ENCODE peak calls at places on chromosomes 6 and 20, in ten cellular contexts. T is A549; J is psoas muscle; N is Peyer's patch; X is uterus; U is CD8-positive, alpha-beta memory T cell; D is effector memory CD4-positive, alpha-beta T cell; O is testis; L is right cardiac atrium; V is mesenchymal stem cell. S is an unnamed sample.

GRCh38 chr20:37741560-37741959 is 47.7 kb downstream of the CTNNBL1 start:
- DNase-seq in T (peak; percentile 24), L (no peak), V (no peak), D (no peak), U (no peak), O (no peak), J (no peak), X (no peak), N (no peak), S (no peak)

GRCh38 chr6:154458565-154459475 is 51.7 kb downstream of the CNKSR3 start:
- DNase-seq in X (no peak), T (no peak), U (no peak), J (no peak), N (no peak), D (no peak), L (no peak), O (no peak), V (no peak), S (no peak)

GRCh38 chr6:45450132-45450531 is 72.4 kb upstream of the SUPT3H start:
- DNase-seq in U (no peak), V (no peak), X (no peak), L (no peak), T (no peak), O (no peak), J (no peak), D (no peak), N (no peak), S (no peak)

GRCh38 chr6:22512716-22513452 is 56.5 kb upstream of the HDGFL1 start:
- DNase-seq in X (no peak), T (no peak), J (no peak), D (no peak), L (no peak), V (no peak), U (no peak), N (no peak), O (no peak), S (no peak)

GRCh38 chr6:38404900-38405556 is 234.7 kb downstream of the BTBD9 start:
- DNase-seq in X (no peak), O (no peak), T (peak; percentile 29), L (no peak), U (no peak), D (no peak), N (no peak), V (no peak), J (no peak), S (no peak)

GRCh38 chr20:62708591-62709536 is at the start of gene NTSR1:
- DNase-seq in D (no peak), X (no peak), U (no peak), L (peak; percentile 38), V (no peak), J (no peak), T (peak; percentile 47), O (no peak), N (no peak), S (no peak)

GRCh38 chr6:70738028-70738427 is 70.3 kb downstream of the SMAP1 start:
- DNase-seq in X (no peak), T (no peak), L (no peak), V (no peak), N (no peak), J (no peak), D (no peak), O (no peak), U (no peak), S (no peak)

GRCh38 chr6:42378536-42378935 is 73.2 kb downstream of the TRERF1 start:
- DNase-seq in V (no peak), D (no peak), O (no peak), X (no peak), U (no peak), T (no peak), N (no peak), L (no peak), J (no peak), S (no peak)

GRCh38 chr6:148392611-148393160 is 50.0 kb downstream of the SASH1 start:
- DNase-seq in D (no peak), O (no peak), L (no peak), N (no peak), U (no peak), J (no peak), X (no peak), V (no peak), T (no peak), S (no peak)

GRCh38 chr6:148385379-148385778 is 42.7 kb downstream of the SASH1 start:
- DNase-seq in T (no peak), V (no peak), O (no peak), X (no peak), L (no peak), U (no peak), N (no peak), D (no peak), J (no peak), S (no peak)

GRCh38 chr6:148389917-148390316 is 47.3 kb downstream of the SASH1 start:
- DNase-seq in O (no peak), J (no peak), N (no peak), X (no peak), U (no peak), D (no peak), T (no peak), V (no peak), L (no peak), S (no peak)

GRCh38 chr6:148389086-148389485 is 46.4 kb downstream of the SASH1 start:
- DNase-seq in T (no peak), U (no peak), N (no peak), L (no peak), V (no peak), J (no peak), X (no peak), O (no peak), D (no peak), S (no peak)

DNA sequence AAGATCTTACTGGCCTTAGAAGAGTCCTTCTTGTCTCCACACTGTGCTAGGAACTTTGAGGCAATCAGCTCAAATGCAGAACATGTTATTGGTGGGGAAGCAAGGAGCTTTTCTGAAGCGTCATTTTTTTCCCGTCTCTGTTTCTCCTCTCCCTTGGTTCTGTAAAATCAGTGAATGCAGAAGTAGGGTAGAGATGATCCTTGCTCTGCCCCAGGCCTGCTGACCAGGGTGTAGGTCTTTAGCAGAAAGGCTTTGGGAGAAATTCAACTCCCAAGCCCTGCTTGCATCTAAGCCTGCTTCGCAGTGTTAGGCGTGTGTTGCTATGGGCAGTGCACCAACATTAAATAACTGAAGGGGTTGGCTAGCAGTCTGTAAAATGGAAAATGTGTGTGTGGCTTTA is 45.8 kb downstream of the SASH1 start:
- DNase-seq in T (no peak), O (no peak), X (no peak), V (no peak), J (no peak), L (no peak), D (no peak), U (no peak), N (no peak), S (no peak)
- H3K27ac ChIP-seq in T (no peak overlapping the region), O (no peak overlapping the region), X (no peak overlapping the region), V (no peak overlapping the region), J (no peak overlapping the region), L (no peak overlapping the region), D (no peak overlapping the region), U (no peak overlapping the region), N (no peak overlapping the region), S (peak overlapping the region; percentile 28)

DNA sequence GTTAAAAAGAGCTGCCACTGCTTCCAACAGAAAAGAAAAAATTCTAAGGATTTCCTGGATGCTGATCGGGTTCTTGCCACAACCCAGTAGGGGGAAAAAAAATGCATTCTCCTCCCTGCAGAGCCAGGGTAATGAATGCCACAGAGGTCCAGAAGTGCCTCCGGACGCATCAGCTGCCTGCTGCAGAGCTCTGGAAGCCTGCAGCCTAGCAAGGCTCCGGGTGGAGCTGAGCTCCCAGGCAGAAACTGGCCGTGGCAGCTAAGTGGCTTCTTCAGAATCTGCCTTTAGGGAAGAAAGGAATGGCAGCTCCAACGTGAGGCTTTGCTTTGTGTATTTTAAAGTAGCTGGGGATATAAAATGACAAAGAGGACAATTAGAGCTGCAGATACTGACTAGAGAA is 155.0 kb downstream of the CFAP61 start:
- DNase-seq in T (no peak), U (no peak), J (no peak), D (no peak), X (no peak), L (no peak), N (no peak), O (no peak), V (no peak), S (no peak)
- H3K4me3 ChIP-seq in T (no peak overlapping the region), U (no peak overlapping the region), J (no peak overlapping the region), D (no peak overlapping the region), X (no peak overlapping the region), L (no peak overlapping the region), N (no peak overlapping the region), O (no peak overlapping the region), V (no peak overlapping the region), S (no peak overlapping the region)

GRCh38 chr6:113461153-113461897 is 395.8 kb upstream of the MARCKS start:
- DNase-seq in V (no peak), J (no peak), X (no peak), D (no peak), U (no peak), L (no peak), O (no peak), T (no peak), N (no peak), S (no peak)

GRCh38 chr6:113457751-113458150 is 399.4 kb upstream of the MARCKS start:
- DNase-seq in O (no peak), L (no peak), T (no peak), U (no peak), X (no peak), J (no peak), D (no peak), V (peak; percentile 68), N (no peak), S (no peak)

GRCh38 chr6:113458368-113459010 is 398.7 kb upstream of the MARCKS start:
- DNase-seq in V (peak; percentile 68), U (no peak), N (no peak), T (no peak), J (no peak), D (no peak), O (peak; percentile 40), L (no peak), X (no peak), S (no peak)

GRCh38 chr6:113457156-113457555 is 400.0 kb upstream of the MARCKS start:
- DNase-seq in O (peak; percentile 15), J (no peak), X (peak; percentile 37), V (peak; percentile 98), D (no peak), U (no peak), T (no peak), N (no peak), L (peak; percentile 50), S (no peak)
- H3K27ac ChIP-seq in O (no peak overlapping the region), J (no peak overlapping the region), X (no peak overlapping the region), V (peak overlapping the region; percentile 88), D (no peak overlapping the region), U (no peak overlapping the region), T (no peak overlapping the region), N (no peak overlapping the region), L (no peak overlapping the region), S (no peak overlapping the region)

GRCh38 chr6:72757926-72758325 is 136.1 kb downstream of the KCNQ5 start:
- DNase-seq in L (no peak), U (no peak), V (no peak), T (no peak), O (no peak), N (no peak), D (no peak), J (no peak), X (no peak), S (no peak)

GRCh38 chr6:72757048-72757447 is 135.2 kb downstream of the KCNQ5 start:
- DNase-seq in J (no peak), V (no peak), T (no peak), U (no peak), N (no peak), O (no peak), D (no peak), L (no peak), X (no peak), S (no peak)

GRCh38 chr6:72758901-72759300 is 137.0 kb downstream of the KCNQ5 start:
- DNase-seq in V (no peak), L (no peak), J (no peak), O (no peak), T (no peak), U (no peak), X (no peak), N (no peak), D (no peak), S (no peak)

GRCh38 chr6:72760130-72760793 is 138.4 kb downstream of the KCNQ5 start:
- DNase-seq in N (no peak), T (no peak), L (no peak), X (no peak), V (no peak), U (no peak), J (no peak), D (no peak), O (no peak), S (no peak)

DNA sequence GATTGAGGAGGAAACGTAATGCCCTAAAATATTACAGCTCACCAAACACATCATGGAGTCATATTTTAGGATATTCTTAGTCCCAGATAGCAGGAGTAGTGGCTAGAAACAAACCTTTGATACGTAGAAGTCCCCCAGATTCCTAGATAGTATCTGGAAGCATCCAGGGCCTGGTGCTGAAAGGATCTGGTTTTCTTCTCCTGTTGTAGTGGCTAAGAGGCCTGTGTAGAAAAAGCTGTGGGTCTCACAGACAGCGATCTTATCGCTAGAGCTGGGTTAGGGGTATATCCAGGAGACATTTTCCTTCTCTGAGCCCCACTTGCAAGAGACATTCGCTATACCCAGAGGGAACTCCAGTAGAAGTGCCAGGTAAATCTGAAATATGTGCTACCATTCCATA is 139.9 kb downstream of the KCNQ5 start:
- DNase-seq in D (no peak), L (no peak), N (no peak), X (no peak), O (no peak), T (no peak), V (peak; percentile 16), J (no peak), U (no peak), S (no peak)
- H3K4me3 ChIP-seq in D (no peak overlapping the region), L (no peak overlapping the region), N (no peak overlapping the region), X (no peak overlapping the region), O (no peak overlapping the region), T (no peak overlapping the region), V (no peak overlapping the region), J (peak overlapping the region; percentile 8), U (no peak overlapping the region), S (no peak overlapping the region)